ENCODE peak calls at places on chromosomes 6 and 20, in eight cellular contexts. One of them, this sample, is unnamed.

GRCh38 chr6:41331401-41332150 is 3.8 kb upstream of the NCR2 start:
- DNase-seq in iPS-NIHi11: no peak
- DNase-seq in stimulated activated CD4-positive, alpha-beta T cell treated with anti-CD3 and anti-CD28 coated beads, TNF-alpha, amount 100 ng/mL, for 48 hours: no peak
- DNase-seq in ureter: no peak
- DNase-seq in NAMALWA: no peak
- DNase-seq in HT1080: no peak
- DNase-seq in tibial artery: no peak
- DNase-seq in naive thymus-derived CD4-positive, alpha-beta T cell: no peak
- DNase-seq in this sample: no peak

GRCh38 chr6:44105146-44105545 is 22.1 kb downstream of the MRPL14 start:
- DNase-seq in iPS-NIHi11: no peak
- DNase-seq in stimulated activated CD4-positive, alpha-beta T cell treated with anti-CD3 and anti-CD28 coated beads, TNF-alpha, amount 100 ng/mL, for 48 hours: no peak
- DNase-seq in ureter: no peak
- DNase-seq in NAMALWA: no peak
- DNase-seq in HT1080: no peak
- DNase-seq in tibial artery: no peak
- DNase-seq in naive thymus-derived CD4-positive, alpha-beta T cell: no peak
- DNase-seq in this sample: no peak

GRCh38 chr20:13840093-13840465 is 55.3 kb downstream of the NDUFAF5 start:
- DNase-seq in iPS-NIHi11: no peak
- DNase-seq in stimulated activated CD4-positive, alpha-beta T cell treated with anti-CD3 and anti-CD28 coated beads, TNF-alpha, amount 100 ng/mL, for 48 hours: no peak
- DNase-seq in ureter: no peak
- DNase-seq in NAMALWA: no peak
- DNase-seq in HT1080: no peak
- DNase-seq in tibial artery: no peak
- DNase-seq in naive thymus-derived CD4-positive, alpha-beta T cell: no peak
- DNase-seq in this sample: no peak

GRCh38 chr6:167761794-167762258 is 64.9 kb upstream of the AFDN start:
- DNase-seq in iPS-NIHi11: no peak
- DNase-seq in stimulated activated CD4-positive, alpha-beta T cell treated with anti-CD3 and anti-CD28 coated beads, TNF-alpha, amount 100 ng/mL, for 48 hours: no peak
- DNase-seq in ureter: no peak
- DNase-seq in NAMALWA: no peak
- DNase-seq in HT1080: no peak
- DNase-seq in tibial artery: no peak
- DNase-seq in naive thymus-derived CD4-positive, alpha-beta T cell: no peak
- DNase-seq in this sample: no peak

GRCh38 chr20:833121-833449 is 430 bp upstream of the FAM110A start:
- DNase-seq in iPS-NIHi11: no peak
- DNase-seq in stimulated activated CD4-positive, alpha-beta T cell treated with anti-CD3 and anti-CD28 coated beads, TNF-alpha, amount 100 ng/mL, for 48 hours: no peak
- DNase-seq in ureter: no peak
- DNase-seq in NAMALWA: no peak
- DNase-seq in HT1080: no peak
- DNase-seq in tibial artery: no peak
- DNase-seq in naive thymus-derived CD4-positive, alpha-beta T cell: no peak
- DNase-seq in this sample: no peak

GRCh38 chr20:35539756-35540212 is 2.1 kb upstream of the ERGIC3 start:
- DNase-seq in iPS-NIHi11: peak; percentile 54
- DNase-seq in stimulated activated CD4-positive, alpha-beta T cell treated with anti-CD3 and anti-CD28 coated beads, TNF-alpha, amount 100 ng/mL, for 48 hours: no peak
- DNase-seq in ureter: no peak
- DNase-seq in NAMALWA: peak; percentile 48
- DNase-seq in HT1080: no peak
- DNase-seq in tibial artery: no peak
- DNase-seq in naive thymus-derived CD4-positive, alpha-beta T cell: no peak
- DNase-seq in this sample: no peak

GRCh38 chr6:2502096-2502997 is 248.4 kb downstream of the MYLK4 start:
- DNase-seq in iPS-NIHi11: peak; percentile 40
- DNase-seq in stimulated activated CD4-positive, alpha-beta T cell treated with anti-CD3 and anti-CD28 coated beads, TNF-alpha, amount 100 ng/mL, for 48 hours: no peak
- DNase-seq in ureter: no peak
- DNase-seq in NAMALWA: no peak
- DNase-seq in HT1080: no peak
- DNase-seq in tibial artery: no peak
- DNase-seq in naive thymus-derived CD4-positive, alpha-beta T cell: no peak
- DNase-seq in this sample: no peak

GRCh38 chr6:20757761-20758160 is 223.5 kb downstream of the CDKAL1 start:
- DNase-seq in iPS-NIHi11: no peak
- DNase-seq in stimulated activated CD4-positive, alpha-beta T cell treated with anti-CD3 and anti-CD28 coated beads, TNF-alpha, amount 100 ng/mL, for 48 hours: no peak
- DNase-seq in ureter: no peak
- DNase-seq in NAMALWA: no peak
- DNase-seq in HT1080: peak; percentile 75
- DNase-seq in tibial artery: no peak
- DNase-seq in naive thymus-derived CD4-positive, alpha-beta T cell: no peak
- DNase-seq in this sample: no peak

GRCh38 chr6:52317841-52318581 is 33.5 kb upstream of the MCM3 start:
- DNase-seq in iPS-NIHi11: no peak
- DNase-seq in stimulated activated CD4-positive, alpha-beta T cell treated with anti-CD3 and anti-CD28 coated beads, TNF-alpha, amount 100 ng/mL, for 48 hours: no peak
- DNase-seq in ureter: no peak
- DNase-seq in NAMALWA: peak; percentile 18
- DNase-seq in HT1080: peak; percentile 50
- DNase-seq in tibial artery: no peak
- DNase-seq in naive thymus-derived CD4-positive, alpha-beta T cell: no peak
- DNase-seq in this sample: no peak

GRCh38 chr6:91860951-91861350 is 1274.1 kb upstream of the MAP3K7 start:
- DNase-seq in iPS-NIHi11: no peak
- DNase-seq in stimulated activated CD4-positive, alpha-beta T cell treated with anti-CD3 and anti-CD28 coated beads, TNF-alpha, amount 100 ng/mL, for 48 hours: no peak
- DNase-seq in ureter: no peak
- DNase-seq in NAMALWA: no peak
- DNase-seq in HT1080: peak; percentile 50
- DNase-seq in tibial artery: no peak
- DNase-seq in naive thymus-derived CD4-positive, alpha-beta T cell: no peak
- DNase-seq in this sample: no peak

GRCh38 chr6:89667872-89668556 is 29.5 kb upstream of the LYRM2 start:
- DNase-seq in iPS-NIHi11: peak; percentile 48
- DNase-seq in stimulated activated CD4-positive, alpha-beta T cell treated with anti-CD3 and anti-CD28 coated beads, TNF-alpha, amount 100 ng/mL, for 48 hours: no peak
- DNase-seq in ureter: no peak
- DNase-seq in NAMALWA: no peak
- DNase-seq in HT1080: no peak
- DNase-seq in tibial artery: no peak
- DNase-seq in naive thymus-derived CD4-positive, alpha-beta T cell: no peak
- DNase-seq in this sample: no peak

GRCh38 chr20:62310757-62311121 is 7.9 kb downstream of the ADRM1 start:
- DNase-seq in iPS-NIHi11: no peak
- DNase-seq in stimulated activated CD4-positive, alpha-beta T cell treated with anti-CD3 and anti-CD28 coated beads, TNF-alpha, amount 100 ng/mL, for 48 hours: no peak
- DNase-seq in ureter: no peak
- DNase-seq in NAMALWA: no peak
- DNase-seq in HT1080: no peak
- DNase-seq in tibial artery: no peak
- DNase-seq in naive thymus-derived CD4-positive, alpha-beta T cell: no peak
- DNase-seq in this sample: no peak

GRCh38 chr6:16769986-16770376 is 8.7 kb upstream of the ATXN1 start:
- DNase-seq in iPS-NIHi11: no peak
- DNase-seq in stimulated activated CD4-positive, alpha-beta T cell treated with anti-CD3 and anti-CD28 coated beads, TNF-alpha, amount 100 ng/mL, for 48 hours: no peak
- DNase-seq in ureter: no peak
- DNase-seq in NAMALWA: no peak
- DNase-seq in HT1080: peak; percentile 86
- DNase-seq in tibial artery: no peak
- DNase-seq in naive thymus-derived CD4-positive, alpha-beta T cell: no peak
- DNase-seq in this sample: no peak

GRCh38 chr6:38909020-38909730 is 139.4 kb upstream of the GLP1R start:
- DNase-seq in iPS-NIHi11: no peak
- DNase-seq in stimulated activated CD4-positive, alpha-beta T cell treated with anti-CD3 and anti-CD28 coated beads, TNF-alpha, amount 100 ng/mL, for 48 hours: no peak
- DNase-seq in ureter: no peak
- DNase-seq in NAMALWA: no peak
- DNase-seq in HT1080: no peak
- DNase-seq in tibial artery: no peak
- DNase-seq in naive thymus-derived CD4-positive, alpha-beta T cell: no peak
- DNase-seq in this sample: no peak

GRCh38 chr20:9551808-9552550 is 37.6 kb downstream of the LAMP5 start:
- DNase-seq in iPS-NIHi11: no peak
- DNase-seq in stimulated activated CD4-positive, alpha-beta T cell treated with anti-CD3 and anti-CD28 coated beads, TNF-alpha, amount 100 ng/mL, for 48 hours: no peak
- DNase-seq in ureter: no peak
- DNase-seq in NAMALWA: no peak
- DNase-seq in HT1080: peak; percentile 8
- DNase-seq in tibial artery: no peak
- DNase-seq in naive thymus-derived CD4-positive, alpha-beta T cell: no peak
- DNase-seq in this sample: no peak

GRCh38 chr20:37749185-37749584 is 55.4 kb downstream of the CTNNBL1 start:
- DNase-seq in iPS-NIHi11: no peak
- DNase-seq in stimulated activated CD4-positive, alpha-beta T cell treated with anti-CD3 and anti-CD28 coated beads, TNF-alpha, amount 100 ng/mL, for 48 hours: no peak
- DNase-seq in ureter: no peak
- DNase-seq in NAMALWA: no peak
- DNase-seq in HT1080: no peak
- DNase-seq in tibial artery: no peak
- DNase-seq in naive thymus-derived CD4-positive, alpha-beta T cell: no peak
- DNase-seq in this sample: no peak

GRCh38 chr6:15897063-15897934 is 231.6 kb upstream of the MYLIP start:
- DNase-seq in iPS-NIHi11: no peak
- DNase-seq in stimulated activated CD4-positive, alpha-beta T cell treated with anti-CD3 and anti-CD28 coated beads, TNF-alpha, amount 100 ng/mL, for 48 hours: no peak
- DNase-seq in ureter: no peak
- DNase-seq in NAMALWA: no peak
- DNase-seq in HT1080: peak; percentile 16
- DNase-seq in tibial artery: no peak
- DNase-seq in naive thymus-derived CD4-positive, alpha-beta T cell: no peak
- DNase-seq in this sample: no peak

GRCh38 chr20:43583133-43583864 is 7.4 kb upstream of the IFT52 start:
- DNase-seq in iPS-NIHi11: no peak
- DNase-seq in stimulated activated CD4-positive, alpha-beta T cell treated with anti-CD3 and anti-CD28 coated beads, TNF-alpha, amount 100 ng/mL, for 48 hours: no peak
- DNase-seq in ureter: no peak
- DNase-seq in NAMALWA: no peak
- DNase-seq in HT1080: no peak
- DNase-seq in tibial artery: peak; percentile 3
- DNase-seq in naive thymus-derived CD4-positive, alpha-beta T cell: no peak
- DNase-seq in this sample: no peak

GRCh38 chr6:14880717-14881116 is 365.2 kb upstream of the JARID2 start:
- DNase-seq in iPS-NIHi11: no peak
- DNase-seq in stimulated activated CD4-positive, alpha-beta T cell treated with anti-CD3 and anti-CD28 coated beads, TNF-alpha, amount 100 ng/mL, for 48 hours: no peak
- DNase-seq in ureter: no peak
- DNase-seq in NAMALWA: no peak
- DNase-seq in HT1080: no peak
- DNase-seq in tibial artery: no peak
- DNase-seq in naive thymus-derived CD4-positive, alpha-beta T cell: no peak
- DNase-seq in this sample: no peak

GRCh38 chr20:37389241-37389747 is 43.4 kb downstream of the SRC start:
- DNase-seq in iPS-NIHi11: no peak
- DNase-seq in stimulated activated CD4-positive, alpha-beta T cell treated with anti-CD3 and anti-CD28 coated beads, TNF-alpha, amount 100 ng/mL, for 48 hours: no peak
- DNase-seq in ureter: no peak
- DNase-seq in NAMALWA: no peak
- DNase-seq in HT1080: no peak
- DNase-seq in tibial artery: peak; percentile 54
- DNase-seq in naive thymus-derived CD4-positive, alpha-beta T cell: no peak
- DNase-seq in this sample: no peak

GRCh38 chr20:1524004-1524403 is 32.8 kb upstream of the SIRPB2 start:
- DNase-seq in iPS-NIHi11: no peak
- DNase-seq in stimulated activated CD4-positive, alpha-beta T cell treated with anti-CD3 and anti-CD28 coated beads, TNF-alpha, amount 100 ng/mL, for 48 hours: no peak
- DNase-seq in ureter: no peak
- DNase-seq in NAMALWA: peak; percentile 76
- DNase-seq in HT1080: no peak
- DNase-seq in tibial artery: no peak
- DNase-seq in naive thymus-derived CD4-positive, alpha-beta T cell: no peak
- DNase-seq in this sample: no peak

GRCh38 chr6:156782691-156783320 is 5.6 kb downstream of the ARID1B start:
- DNase-seq in iPS-NIHi11: no peak
- DNase-seq in stimulated activated CD4-positive, alpha-beta T cell treated with anti-CD3 and anti-CD28 coated beads, TNF-alpha, amount 100 ng/mL, for 48 hours: no peak
- DNase-seq in ureter: no peak
- DNase-seq in NAMALWA: peak; percentile 24
- DNase-seq in HT1080: no peak
- DNase-seq in tibial artery: no peak
- DNase-seq in naive thymus-derived CD4-positive, alpha-beta T cell: no peak
- DNase-seq in this sample: no peak

GRCh38 chr6:25542984-25543383 is 109.0 kb upstream of the SCGN start:
- DNase-seq in iPS-NIHi11: no peak
- DNase-seq in stimulated activated CD4-positive, alpha-beta T cell treated with anti-CD3 and anti-CD28 coated beads, TNF-alpha, amount 100 ng/mL, for 48 hours: no peak
- DNase-seq in ureter: no peak
- DNase-seq in NAMALWA: no peak
- DNase-seq in HT1080: no peak
- DNase-seq in tibial artery: no peak
- DNase-seq in naive thymus-derived CD4-positive, alpha-beta T cell: no peak
- DNase-seq in this sample: no peak

GRCh38 chr6:158290659-158291058 is 21.6 kb upstream of the TULP4 start:
- DNase-seq in iPS-NIHi11: no peak
- DNase-seq in stimulated activated CD4-positive, alpha-beta T cell treated with anti-CD3 and anti-CD28 coated beads, TNF-alpha, amount 100 ng/mL, for 48 hours: peak; percentile 17
- DNase-seq in ureter: no peak
- DNase-seq in NAMALWA: peak; percentile 83
- DNase-seq in HT1080: no peak
- DNase-seq in tibial artery: no peak
- DNase-seq in naive thymus-derived CD4-positive, alpha-beta T cell: peak; percentile 53
- DNase-seq in this sample: no peak

GRCh38 chr6:132798820-132799538 is 542 bp upstream of the SLC18B1 start:
- DNase-seq in iPS-NIHi11: peak; percentile 64
- DNase-seq in stimulated activated CD4-positive, alpha-beta T cell treated with anti-CD3 and anti-CD28 coated beads, TNF-alpha, amount 100 ng/mL, for 48 hours: peak; percentile 62
- DNase-seq in ureter: peak; percentile 83
- DNase-seq in NAMALWA: peak; percentile 88
- DNase-seq in HT1080: peak; percentile 51
- DNase-seq in tibial artery: peak; percentile 70
- DNase-seq in naive thymus-derived CD4-positive, alpha-beta T cell: peak; percentile 66
- DNase-seq in this sample: no peak

GRCh38 chr20:2729791-2730190 is 37.2 kb downstream of the EBF4 start:
- DNase-seq in iPS-NIHi11: no peak
- DNase-seq in stimulated activated CD4-positive, alpha-beta T cell treated with anti-CD3 and anti-CD28 coated beads, TNF-alpha, amount 100 ng/mL, for 48 hours: no peak
- DNase-seq in ureter: no peak
- DNase-seq in NAMALWA: no peak
- DNase-seq in HT1080: no peak
- DNase-seq in tibial artery: no peak
- DNase-seq in naive thymus-derived CD4-positive, alpha-beta T cell: no peak
- DNase-seq in this sample: no peak

GRCh38 chr6:85580878-85581267 is 12.8 kb downstream of the SNX14 start:
- DNase-seq in iPS-NIHi11: no peak
- DNase-seq in stimulated activated CD4-positive, alpha-beta T cell treated with anti-CD3 and anti-CD28 coated beads, TNF-alpha, amount 100 ng/mL, for 48 hours: no peak
- DNase-seq in ureter: no peak
- DNase-seq in NAMALWA: no peak
- DNase-seq in HT1080: peak; percentile 81
- DNase-seq in tibial artery: no peak
- DNase-seq in naive thymus-derived CD4-positive, alpha-beta T cell: no peak
- DNase-seq in this sample: peak; percentile 32

GRCh38 chr20:57625978-57626377 is 5.8 kb upstream of the ZBP1 start:
- DNase-seq in iPS-NIHi11: no peak
- DNase-seq in stimulated activated CD4-positive, alpha-beta T cell treated with anti-CD3 and anti-CD28 coated beads, TNF-alpha, amount 100 ng/mL, for 48 hours: no peak
- DNase-seq in ureter: no peak
- DNase-seq in NAMALWA: no peak
- DNase-seq in HT1080: no peak
- DNase-seq in tibial artery: no peak
- DNase-seq in naive thymus-derived CD4-positive, alpha-beta T cell: no peak
- DNase-seq in this sample: no peak

GRCh38 chr20:5674176-5674660 is 76.0 kb upstream of the SHLD1 start:
- DNase-seq in iPS-NIHi11: no peak
- DNase-seq in stimulated activated CD4-positive, alpha-beta T cell treated with anti-CD3 and anti-CD28 coated beads, TNF-alpha, amount 100 ng/mL, for 48 hours: peak; percentile 20
- DNase-seq in ureter: no peak
- DNase-seq in NAMALWA: peak; percentile 86
- DNase-seq in HT1080: peak; percentile 54
- DNase-seq in tibial artery: no peak
- DNase-seq in naive thymus-derived CD4-positive, alpha-beta T cell: no peak
- DNase-seq in this sample: no peak

GRCh38 chr6:145814035-145814500 is 527 bp downstream of the FBXO30 start:
- DNase-seq in iPS-NIHi11: peak; percentile 28
- DNase-seq in stimulated activated CD4-positive, alpha-beta T cell treated with anti-CD3 and anti-CD28 coated beads, TNF-alpha, amount 100 ng/mL, for 48 hours: no peak
- DNase-seq in ureter: peak; percentile 43
- DNase-seq in NAMALWA: peak; percentile 70
- DNase-seq in HT1080: no peak
- DNase-seq in tibial artery: peak; percentile 69
- DNase-seq in naive thymus-derived CD4-positive, alpha-beta T cell: no peak
- DNase-seq in this sample: peak; percentile 44

GRCh38 chr6:106125925-106126435 is 39.8 kb downstream of the PRDM1 start:
- DNase-seq in iPS-NIHi11: no peak
- DNase-seq in stimulated activated CD4-positive, alpha-beta T cell treated with anti-CD3 and anti-CD28 coated beads, TNF-alpha, amount 100 ng/mL, for 48 hours: peak; percentile 27
- DNase-seq in ureter: no peak
- DNase-seq in NAMALWA: no peak
- DNase-seq in HT1080: no peak
- DNase-seq in tibial artery: no peak
- DNase-seq in naive thymus-derived CD4-positive, alpha-beta T cell: no peak
- DNase-seq in this sample: no peak

GRCh38 chr20:62792182-62792939 is 3.9 kb upstream of the MRGBP start:
- DNase-seq in iPS-NIHi11: no peak
- DNase-seq in stimulated activated CD4-positive, alpha-beta T cell treated with anti-CD3 and anti-CD28 coated beads, TNF-alpha, amount 100 ng/mL, for 48 hours: no peak
- DNase-seq in ureter: no peak
- DNase-seq in NAMALWA: no peak
- DNase-seq in HT1080: peak; percentile 83
- DNase-seq in tibial artery: no peak
- DNase-seq in naive thymus-derived CD4-positive, alpha-beta T cell: no peak
- DNase-seq in this sample: no peak

GRCh38 chr6:117272032-117272866 is 6.9 kb downstream of the VGLL2 start:
- DNase-seq in iPS-NIHi11: no peak
- DNase-seq in stimulated activated CD4-positive, alpha-beta T cell treated with anti-CD3 and anti-CD28 coated beads, TNF-alpha, amount 100 ng/mL, for 48 hours: no peak
- DNase-seq in ureter: no peak
- DNase-seq in NAMALWA: no peak
- DNase-seq in HT1080: peak; percentile 25
- DNase-seq in tibial artery: no peak
- DNase-seq in naive thymus-derived CD4-positive, alpha-beta T cell: no peak
- DNase-seq in this sample: no peak

GRCh38 chr6:884570-884969 is 191.6 kb upstream of the EXOC2 start:
- DNase-seq in iPS-NIHi11: no peak
- DNase-seq in stimulated activated CD4-positive, alpha-beta T cell treated with anti-CD3 and anti-CD28 coated beads, TNF-alpha, amount 100 ng/mL, for 48 hours: no peak
- DNase-seq in ureter: no peak
- DNase-seq in NAMALWA: no peak
- DNase-seq in HT1080: no peak
- DNase-seq in tibial artery: no peak
- DNase-seq in naive thymus-derived CD4-positive, alpha-beta T cell: no peak
- DNase-seq in this sample: no peak